ENCODE peak calls at places on chromosomes 11 and 22, in six cellular contexts. One of them, this sample, is unnamed.

GRCh38 chr22:46971776-46972150 is 209.3 kb downstream of the TBC1D22A start:
- DNase-seq in cardiac fibroblast: no peak
- DNase-seq in AG09309: no peak
- DNase-seq in A549: no peak
- DNase-seq in fibroblast of pulmonary artery: no peak
- DNase-seq in stomach: no peak
- DNase-seq in this sample: no peak

GRCh38 chr11:2803186-2804057 is 82.2 kb downstream of the CDKN1C start:
- DNase-seq in A549: no peak
- DNase-seq in stomach: peak; percentile 24
- DNase-seq in AG09309: no peak
- DNase-seq in fibroblast of pulmonary artery: no peak
- DNase-seq in cardiac fibroblast: no peak
- DNase-seq in this sample: peak; percentile 40

GRCh38 chr22:16801571-16801970 is 23.6 kb downstream of the XKR3 start:
- DNase-seq in stomach: no peak
- DNase-seq in fibroblast of pulmonary artery: no peak
- DNase-seq in A549: no peak
- DNase-seq in cardiac fibroblast: no peak
- DNase-seq in AG09309: no peak
- DNase-seq in this sample: no peak

GRCh38 chr11:37747121-37747520 is 1149.1 kb upstream of the RAG2 start:
- DNase-seq in AG09309: no peak
- DNase-seq in cardiac fibroblast: peak; percentile 22
- DNase-seq in A549: no peak
- DNase-seq in stomach: no peak
- DNase-seq in fibroblast of pulmonary artery: no peak
- DNase-seq in this sample: no peak

GRCh38 chr11:56841210-56841810 is 92.8 kb upstream of the OR9G4 start:
- DNase-seq in A549: peak; percentile 35
- DNase-seq in fibroblast of pulmonary artery: peak; percentile 77
- DNase-seq in cardiac fibroblast: peak; percentile 80
- DNase-seq in AG09309: peak; percentile 29
- DNase-seq in stomach: peak; percentile 58
- DNase-seq in this sample: peak; percentile 79

GRCh38 chr11:75673977-75674582 is 5.2 kb upstream of the MAP6 start:
- DNase-seq in cardiac fibroblast: peak; percentile 93
- DNase-seq in stomach: no peak
- DNase-seq in A549: no peak
- DNase-seq in fibroblast of pulmonary artery: peak; percentile 85
- DNase-seq in AG09309: peak; percentile 40
- DNase-seq in this sample: peak; percentile 87

GRCh38 chr22:24697671-24698082 is 76.8 kb downstream of the PIWIL3 start:
- DNase-seq in A549: no peak
- DNase-seq in AG09309: no peak
- DNase-seq in fibroblast of pulmonary artery: no peak
- DNase-seq in cardiac fibroblast: no peak
- DNase-seq in stomach: peak; percentile 79
- DNase-seq in this sample: peak; percentile 23

GRCh38 chr22:26588749-26589366 is 1.1 kb downstream of the TPST2 start:
- DNase-seq in fibroblast of pulmonary artery: no peak
- DNase-seq in stomach: no peak
- DNase-seq in cardiac fibroblast: no peak
- DNase-seq in AG09309: no peak
- DNase-seq in A549: no peak
- DNase-seq in this sample: no peak

GRCh38 chr11:45163956-45164575 is 17.6 kb downstream of the PRDM11 start:
- DNase-seq in A549: no peak
- DNase-seq in fibroblast of pulmonary artery: no peak
- DNase-seq in cardiac fibroblast: no peak
- DNase-seq in stomach: no peak
- DNase-seq in AG09309: no peak
- DNase-seq in this sample: peak; percentile 29

GRCh38 chr11:83162377-83162776 is 5.4 kb downstream of the PCF11 start:
- DNase-seq in stomach: no peak
- DNase-seq in fibroblast of pulmonary artery: no peak
- DNase-seq in AG09309: no peak
- DNase-seq in cardiac fibroblast: peak; percentile 32
- DNase-seq in A549: no peak
- DNase-seq in this sample: no peak

GRCh38 chr22:45268958-45269844 is 15.5 kb upstream of the UPK3A start:
- DNase-seq in stomach: peak; percentile 92
- DNase-seq in A549: peak; percentile 38
- DNase-seq in cardiac fibroblast: peak; percentile 59
- DNase-seq in fibroblast of pulmonary artery: peak; percentile 74
- DNase-seq in AG09309: no peak
- DNase-seq in this sample: peak; percentile 64
- H3K4me3 ChIP-seq in stomach: peak overlapping the region; percentile 69
- H3K4me3 ChIP-seq in A549: peak overlapping the region; percentile 66
- H3K4me3 ChIP-seq in cardiac fibroblast: peak overlapping the region; percentile 56
- H3K4me3 ChIP-seq in fibroblast of pulmonary artery: peak overlapping the region; percentile 59
- H3K4me3 ChIP-seq in AG09309: peak overlapping the region; percentile 72
- H3K4me3 ChIP-seq in this sample: peak overlapping the region; percentile 59

DNA sequence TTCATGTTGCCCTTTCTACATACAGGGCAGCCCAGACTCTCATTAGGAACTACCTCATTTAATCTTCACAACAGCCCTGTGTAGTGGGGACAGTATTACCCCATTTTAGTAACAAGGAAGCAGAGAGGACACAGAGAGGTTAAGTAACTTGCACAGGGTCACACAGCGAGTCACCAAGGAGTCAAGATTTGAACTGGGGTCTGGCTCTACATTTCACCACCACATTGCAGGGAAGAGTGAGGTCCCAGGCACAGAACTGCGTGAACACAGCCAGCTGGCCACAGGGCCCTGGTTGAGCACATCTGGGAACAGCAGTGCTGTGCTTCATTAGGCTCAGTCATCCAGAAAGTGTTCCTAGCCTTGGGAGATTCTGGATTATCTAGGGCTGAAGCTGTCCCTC is 45.4 kb upstream of the ISX start:
- DNase-seq in A549: no peak
- DNase-seq in cardiac fibroblast: no peak
- DNase-seq in fibroblast of pulmonary artery: no peak
- DNase-seq in stomach: no peak
- DNase-seq in AG09309: no peak
- DNase-seq in this sample: no peak
- TF ChIP-seq CTCF in A549: no peak
- TF ChIP-seq CTCF in cardiac fibroblast: no peak
- TF ChIP-seq CTCF in fibroblast of pulmonary artery: no peak
- TF ChIP-seq CTCF in stomach: no peak
- TF ChIP-seq CTCF in AG09309: no peak
- TF ChIP-seq CTCF in this sample: no peak

DNA sequence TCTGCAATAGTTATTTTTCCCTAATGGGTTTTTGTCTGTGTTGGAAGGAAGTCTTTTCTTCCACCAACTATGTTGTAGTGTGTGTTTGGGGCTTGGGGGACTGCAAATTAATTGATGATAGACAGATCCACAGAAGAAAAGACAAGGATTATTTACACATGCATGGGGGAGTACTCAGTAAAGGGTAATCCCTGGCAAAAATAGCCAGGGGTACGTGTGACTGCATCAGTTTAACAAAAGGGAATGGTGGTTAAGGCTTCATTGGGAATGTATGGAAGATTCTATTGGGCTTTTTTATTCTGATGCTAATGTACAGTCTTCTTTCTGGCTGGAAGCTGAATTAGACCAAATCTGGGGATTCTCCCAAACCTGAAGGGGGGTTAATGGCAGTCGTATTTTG is 20.2 kb upstream of the FEZ1 start:
- DNase-seq in cardiac fibroblast: no peak
- DNase-seq in AG09309: no peak
- DNase-seq in stomach: no peak
- DNase-seq in fibroblast of pulmonary artery: no peak
- DNase-seq in A549: no peak
- DNase-seq in this sample: no peak
- H3K4me3 ChIP-seq in cardiac fibroblast: no peak overlapping the region
- H3K4me3 ChIP-seq in AG09309: no peak overlapping the region
- H3K4me3 ChIP-seq in stomach: no peak overlapping the region
- H3K4me3 ChIP-seq in fibroblast of pulmonary artery: no peak overlapping the region
- H3K4me3 ChIP-seq in A549: no peak overlapping the region
- H3K4me3 ChIP-seq in this sample: no peak overlapping the region

GRCh38 chr11:60890696-60891095 is 15.7 kb downstream of the PRPF19 start:
- DNase-seq in A549: no peak
- DNase-seq in cardiac fibroblast: no peak
- DNase-seq in fibroblast of pulmonary artery: no peak
- DNase-seq in stomach: no peak
- DNase-seq in AG09309: no peak
- DNase-seq in this sample: no peak

GRCh38 chr11:60889869-60890311 is 16.5 kb downstream of the PRPF19 start:
- DNase-seq in cardiac fibroblast: no peak
- DNase-seq in fibroblast of pulmonary artery: no peak
- DNase-seq in A549: no peak
- DNase-seq in stomach: no peak
- DNase-seq in AG09309: no peak
- DNase-seq in this sample: no peak

GRCh38 chr11:60891103-60891741 is 15.2 kb downstream of the PRPF19 start:
- DNase-seq in AG09309: no peak
- DNase-seq in fibroblast of pulmonary artery: peak; percentile 51
- DNase-seq in A549: no peak
- DNase-seq in cardiac fibroblast: no peak
- DNase-seq in stomach: peak; percentile 50
- DNase-seq in this sample: no peak

GRCh38 chr11:60887531-60887930 is 18.9 kb downstream of the PRPF19 start:
- DNase-seq in AG09309: no peak
- DNase-seq in A549: peak; percentile 41
- DNase-seq in fibroblast of pulmonary artery: peak; percentile 73
- DNase-seq in cardiac fibroblast: peak; percentile 77
- DNase-seq in stomach: peak; percentile 61
- DNase-seq in this sample: peak; percentile 61
- TF ChIP-seq CTCF in AG09309: peak; percentile 75
- TF ChIP-seq CTCF in A549: peak; percentile 49
- TF ChIP-seq CTCF in fibroblast of pulmonary artery: peak; percentile 86
- TF ChIP-seq CTCF in cardiac fibroblast: peak; percentile 84
- TF ChIP-seq CTCF in stomach: peak; percentile 39
- TF ChIP-seq CTCF in this sample: peak; percentile 48

DNA sequence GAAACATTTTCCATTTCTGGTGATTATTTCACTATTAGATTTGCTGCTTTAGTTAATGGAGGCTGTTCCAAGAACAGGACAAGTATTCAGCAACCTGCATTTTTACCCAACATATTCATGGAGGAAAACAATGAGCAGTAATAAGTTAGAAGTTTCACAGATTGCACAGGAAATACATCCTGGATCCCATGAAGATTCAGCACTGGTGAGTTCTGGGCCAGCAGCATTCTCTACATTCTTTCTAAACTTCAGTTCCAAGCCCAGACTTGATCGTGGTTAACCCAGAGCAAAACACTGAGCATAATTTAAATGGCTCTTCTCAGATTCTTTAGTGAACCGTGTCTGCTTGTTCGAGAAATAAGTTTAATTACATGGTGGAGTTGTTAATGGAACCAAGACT is 3.8 kb downstream of the FJX1 start:
- DNase-seq in A549: no peak
- DNase-seq in fibroblast of pulmonary artery: peak; percentile 88
- DNase-seq in cardiac fibroblast: peak; percentile 92
- DNase-seq in stomach: no peak
- DNase-seq in AG09309: peak; percentile 46
- DNase-seq in this sample: peak; percentile 94
- H3K4me3 ChIP-seq in A549: no peak overlapping the region
- H3K4me3 ChIP-seq in fibroblast of pulmonary artery: no peak overlapping the region
- H3K4me3 ChIP-seq in cardiac fibroblast: no peak overlapping the region
- H3K4me3 ChIP-seq in stomach: no peak overlapping the region
- H3K4me3 ChIP-seq in AG09309: no peak overlapping the region
- H3K4me3 ChIP-seq in this sample: peak overlapping the region; percentile 77

GRCh38 chr22:31241200-31241599 is 29.1 kb downstream of the LIMK2 start:
- DNase-seq in A549: no peak
- DNase-seq in stomach: no peak
- DNase-seq in cardiac fibroblast: peak; percentile 49
- DNase-seq in AG09309: no peak
- DNase-seq in fibroblast of pulmonary artery: peak; percentile 16
- DNase-seq in this sample: no peak
- TF ChIP-seq CTCF in A549: no peak
- TF ChIP-seq CTCF in stomach: no peak
- TF ChIP-seq CTCF in cardiac fibroblast: no peak
- TF ChIP-seq CTCF in AG09309: no peak
- TF ChIP-seq CTCF in fibroblast of pulmonary artery: no peak
- TF ChIP-seq CTCF in this sample: no peak